ENCODE peak calls at places on chromosomes 1 and 21, in eight cellular contexts. X is hepatocyte; S is B cell; G is psoas muscle; J is Caki2; L is stimulated activated CD8-positive, alpha-beta memory T cell treated with anti-CD3 and anti-CD28 coated beads, Interleukin-4, amount 100 ng/mL, for 1 hour; W is effector memory CD4-positive, alpha-beta T cell; Y is iris pigment epithelial cell. I is an unnamed sample.
A peak's percentile ranks its signal among the peaks of the same experiment; 100 is the strongest.

GRCh38 chr1:21280482-21280881 is 9.8 kb downstream of the ECE1 start:
- DNase-seq in X (no peak), S (no peak), G (no peak), J (no peak), L (no peak), W (no peak), Y (no peak), I (no peak)

GRCh38 chr1:232585486-232585885 is 44.4 kb downstream of the SIPA1L2 start:
- DNase-seq in X (no peak), S (no peak), G (no peak), J (no peak), L (no peak), W (no peak), Y (no peak), I (no peak)

GRCh38 chr1:211520641-211521040 is 28.7 kb upstream of the RD3 start:
- DNase-seq in X (no peak), S (no peak), G (no peak), J (no peak), L (no peak), W (no peak), Y (peak; percentile 36), I (no peak)

GRCh38 chr1:240701412-240701811 is 89.5 kb upstream of the GREM2 start:
- DNase-seq in X (peak; percentile 18), S (no peak), G (no peak), J (no peak), L (no peak), W (no peak), Y (peak; percentile 92), I (no peak)

GRCh38 chr1:204299828-204300365 is 59.8 kb downstream of the PLEKHA6 start:
- DNase-seq in X (no peak), S (no peak), G (peak; percentile 63), J (no peak), L (no peak), W (no peak), Y (no peak), I (no peak)

GRCh38 chr1:2290595-2291510 is 62.7 kb downstream of the SKI start:
- DNase-seq in X (no peak), S (peak; percentile 83), G (peak; percentile 88), J (no peak), L (peak; percentile 54), W (peak; percentile 72), Y (peak; percentile 98), I (no peak)

GRCh38 chr1:53348491-53349368 is 20.9 kb upstream of the LRP8 start:
- DNase-seq in X (no peak), S (no peak), G (no peak), J (no peak), L (no peak), W (no peak), Y (no peak), I (no peak)

GRCh38 chr1:2943686-2944260 is 77.5 kb upstream of the ACTRT2 start:
- DNase-seq in X (no peak), S (no peak), G (peak; percentile 41), J (no peak), L (no peak), W (no peak), Y (no peak), I (no peak)

GRCh38 chr1:175717610-175718195 is 25.7 kb downstream of the TNR start:
- DNase-seq in X (no peak), S (no peak), G (no peak), J (no peak), L (no peak), W (no peak), Y (no peak), I (no peak)

GRCh38 chr1:24351918-24352637 is 32.9 kb downstream of the GRHL3 start:
- DNase-seq in X (peak; percentile 37), S (peak; percentile 26), G (no peak), J (peak; percentile 31), L (no peak), W (no peak), Y (peak; percentile 58), I (no peak)

GRCh38 chr21:36791695-36792451 is 93.0 kb downstream of the SIM2 start:
- DNase-seq in X (no peak), S (no peak), G (no peak), J (no peak), L (no peak), W (no peak), Y (no peak), I (no peak)

GRCh38 chr1:72516264-72516663 is 233.9 kb upstream of the NEGR1 start:
- DNase-seq in X (no peak), S (no peak), G (no peak), J (no peak), L (no peak), W (no peak), Y (no peak), I (no peak)

GRCh38 chr1:202034683-202035462 is 24.5 kb downstream of the ELF3 start:
- DNase-seq in X (peak; percentile 96), S (no peak), G (peak; percentile 84), J (peak; percentile 99), L (no peak), W (no peak), Y (peak; percentile 97), I (no peak)

GRCh38 chr1:197521118-197521739 is 253.2 kb downstream of the CRB1 start:
- DNase-seq in X (peak; percentile 42), S (no peak), G (no peak), J (peak; percentile 25), L (no peak), W (no peak), Y (peak; percentile 39), I (peak; percentile 8)

GRCh38 chr1:67686272-67687197 is 1.5 kb downstream of the GADD45A start:
- DNase-seq in X (peak; percentile 91), S (peak; percentile 41), G (peak; percentile 90), J (peak; percentile 93), L (peak; percentile 13), W (peak; percentile 34), Y (peak; percentile 98), I (no peak)

GRCh38 chr1:244291171-244291866 is 160.4 kb downstream of the ADSS2 start:
- DNase-seq in X (no peak), S (no peak), G (no peak), J (no peak), L (no peak), W (no peak), Y (no peak), I (no peak)

GRCh38 chr1:11646317-11646716 is 7.9 kb downstream of the FBXO2 start:
- DNase-seq in X (no peak), S (no peak), G (no peak), J (no peak), L (no peak), W (no peak), Y (no peak), I (no peak)

GRCh38 chr1:9265037-9265436 is 27.7 kb upstream of the SPSB1 start:
- DNase-seq in X (no peak), S (no peak), G (peak; percentile 45), J (no peak), L (no peak), W (no peak), Y (no peak), I (no peak)

GRCh38 chr1:8202182-8202905 is 115.6 kb upstream of the SLC45A1 start:
- DNase-seq in X (peak; percentile 70), S (no peak), G (peak; percentile 59), J (peak; percentile 91), L (no peak), W (no peak), Y (peak; percentile 95), I (no peak)

GRCh38 chr21:31908106-31909031 is 35.5 kb downstream of the HUNK start:
- DNase-seq in X (peak; percentile 44), S (no peak), G (no peak), J (no peak), L (no peak), W (no peak), Y (peak; percentile 8), I (no peak)

GRCh38 chr1:23673086-23673813 is 18.4 kb upstream of the RPL11 start:
- DNase-seq in X (peak; percentile 78), S (no peak), G (no peak), J (peak; percentile 59), L (no peak), W (no peak), Y (peak; percentile 76), I (no peak)

GRCh38 chr1:111561328-111561727 is 57.9 kb upstream of the ADORA3 start:
- DNase-seq in X (no peak), S (no peak), G (no peak), J (no peak), L (no peak), W (no peak), Y (no peak), I (no peak)

GRCh38 chr1:18736958-18737357 is 106.3 kb downstream of the PAX7 start:
- DNase-seq in X (no peak), S (no peak), G (no peak), J (no peak), L (no peak), W (no peak), Y (no peak), I (no peak)

GRCh38 chr1:160205974-160206369 is 788 bp downstream of the PEA15 start:
- DNase-seq in X (peak; percentile 63), S (no peak), G (no peak), J (peak; percentile 51), L (no peak), W (peak; percentile 41), Y (peak; percentile 46), I (no peak)

GRCh38 chr1:228977741-228978140 is 242.5 kb downstream of the RHOU start:
- DNase-seq in X (no peak), S (no peak), G (no peak), J (no peak), L (no peak), W (no peak), Y (no peak), I (no peak)

GRCh38 chr1:31848381-31848897 is 32.6 kb upstream of the SPOCD1 start:
- DNase-seq in X (no peak), S (no peak), G (no peak), J (no peak), L (no peak), W (no peak), Y (no peak), I (no peak)

GRCh38 chr1:245895455-245895959 is 611.6 kb downstream of the SMYD3 start:
- DNase-seq in X (no peak), S (no peak), G (no peak), J (no peak), L (no peak), W (no peak), Y (no peak), I (no peak)

GRCh38 chr1:201902198-201902597 is 13.5 kb downstream of the SHISA4 start:
- DNase-seq in X (no peak), S (no peak), G (no peak), J (no peak), L (no peak), W (no peak), Y (peak; percentile 58), I (no peak)

GRCh38 chr1:198902616-198903140 is 263.8 kb downstream of the PTPRC start:
- DNase-seq in X (no peak), S (no peak), G (no peak), J (no peak), L (no peak), W (no peak), Y (no peak), I (no peak)

GRCh38 chr1:76764638-76765572 is 102.4 kb upstream of the ST6GALNAC5 start:
- DNase-seq in X (no peak), S (no peak), G (no peak), J (no peak), L (no peak), W (no peak), Y (peak; percentile 3), I (no peak)

GRCh38 chr1:89044970-89045695 is 19.9 kb downstream of the GBP1 start:
- DNase-seq in X (peak; percentile 72), S (no peak), G (no peak), J (no peak), L (no peak), W (no peak), Y (no peak), I (no peak)

GRCh38 chr1:3459051-3459908 is 4.8 kb downstream of the ARHGEF16 start:
- DNase-seq in X (no peak), S (no peak), G (peak; percentile 29), J (no peak), L (no peak), W (no peak), Y (no peak), I (no peak)

GRCh38 chr1:226574591-226575435 is 26.2 kb downstream of the STUM start:
- DNase-seq in X (no peak), S (no peak), G (no peak), J (no peak), L (no peak), W (no peak), Y (no peak), I (no peak)

GRCh38 chr1:209937996-209938959 is at the start of gene SYT14:
- DNase-seq in X (peak; percentile 61), S (no peak), G (no peak), J (no peak), L (no peak), W (no peak), Y (peak; percentile 32), I (no peak)